ENCODE peak calls at places on chromosomes 2 and 18, in six cellular contexts. R, E, P, G, N and Q are unnamed samples.
A peak's percentile ranks its signal among the peaks of the same experiment; 100 is the strongest.

GRCh38 chr2:57296795-57297517 is 749.6 kb upstream of the VRK2 start:
- DNase-seq in R (no peak), E (no peak), P (no peak), G (no peak), N (no peak), Q (no peak)

GRCh38 chr18:13973061-13973460 is 57.7 kb upstream of the MC2R start:
- DNase-seq in R (no peak), E (no peak), P (no peak), G (peak; percentile 52), N (no peak), Q (no peak)

GRCh38 chr18:28175047-28175929 is 1.6 kb downstream of the CDH2 start:
- DNase-seq in R (peak; percentile 42), E (peak; percentile 63), P (no peak), G (peak; percentile 48), N (no peak), Q (peak; percentile 89)

GRCh38 chr2:2542966-2543555 is 212.0 kb upstream of the MYT1L start:
- DNase-seq in R (no peak), E (no peak), P (no peak), G (peak; percentile 75), N (no peak), Q (no peak)

GRCh38 chr2:239169311-239170048 is 231.3 kb downstream of the HDAC4 start:
- DNase-seq in R (no peak), E (no peak), P (no peak), G (no peak), N (no peak), Q (no peak)

GRCh38 chr2:57368190-57368589 is 678.4 kb upstream of the VRK2 start:
- DNase-seq in R (no peak), E (no peak), P (no peak), G (no peak), N (no peak), Q (no peak)

GRCh38 chr2:175154670-175155082 is 13.3 kb downstream of the ATF2 start:
- DNase-seq in R (peak; percentile 89), E (peak; percentile 89), P (no peak), G (no peak), N (no peak), Q (no peak)

GRCh38 chr2:19225931-19226330 is 132.5 kb downstream of the OSR1 start:
- DNase-seq in R (no peak), E (no peak), P (no peak), G (no peak), N (no peak), Q (no peak)

GRCh38 chr2:20593072-20594034 is 57.5 kb downstream of the HS1BP3 start:
- DNase-seq in R (peak; percentile 93), E (peak; percentile 97), P (peak; percentile 94), G (no peak), N (no peak), Q (no peak)

GRCh38 chr2:238955648-238956531 is 108.0 kb downstream of the TWIST2 start:
- DNase-seq in R (peak; percentile 67), E (peak; percentile 10), P (no peak), G (peak; percentile 5), N (no peak), Q (no peak)

GRCh38 chr2:100211517-100211916 is 69.1 kb upstream of the AFF3 start:
- DNase-seq in R (no peak), E (peak; percentile 30), P (no peak), G (no peak), N (no peak), Q (no peak)

GRCh38 chr2:231526341-231527090 is 3.7 kb downstream of the NMUR1 start:
- DNase-seq in R (no peak), E (no peak), P (no peak), G (peak; percentile 53), N (no peak), Q (no peak)

GRCh38 chr2:240811346-240812300 is 8.4 kb downstream of the KIF1A start:
- DNase-seq in R (no peak), E (no peak), P (no peak), G (peak; percentile 24), N (no peak), Q (no peak)

GRCh38 chr18:376307-376706 is 108.5 kb upstream of the THOC1 start:
- DNase-seq in R (peak; percentile 13), E (no peak), P (no peak), G (no peak), N (no peak), Q (no peak)

GRCh38 chr2:43950383-43951008 is 45.3 kb downstream of the LRPPRC start:
- DNase-seq in R (peak; percentile 51), E (peak; percentile 51), P (peak; percentile 36), G (no peak), N (no peak), Q (no peak)

GRCh38 chr2:194345347-194345746 is 1311.7 kb upstream of the SLC39A10 start:
- DNase-seq in R (no peak), E (no peak), P (no peak), G (no peak), N (no peak), Q (no peak)

GRCh38 chr2:4354678-4355077 is 651.3 kb downstream of the DCDC2C start:
- DNase-seq in R (no peak), E (no peak), P (peak; percentile 11), G (peak; percentile 87), N (peak; percentile 57), Q (no peak)

GRCh38 chr18:72651033-72651432 is 106.9 kb upstream of the CBLN2 start:
- DNase-seq in R (no peak), E (no peak), P (no peak), G (no peak), N (no peak), Q (no peak)

GRCh38 chr2:61181382-61182058 is 19.5 kb downstream of the C2orf74 start:
- DNase-seq in R (no peak), E (no peak), P (no peak), G (no peak), N (no peak), Q (no peak)

GRCh38 chr2:68767031-68767961 is 32.7 kb downstream of the ARHGAP25 start:
- DNase-seq in R (no peak), E (no peak), P (no peak), G (no peak), N (no peak), Q (no peak)

GRCh38 chr2:207046642-207047213 is 107.4 kb downstream of the CPO start:
- DNase-seq in R (no peak), E (peak; percentile 64), P (no peak), G (no peak), N (no peak), Q (no peak)

GRCh38 chr18:79748321-79749157 is 49.2 kb upstream of the KCNG2 start:
- DNase-seq in R (no peak), E (no peak), P (no peak), G (no peak), N (no peak), Q (no peak)

GRCh38 chr2:238155761-238156694 is 2.7 kb upstream of the ERFE start:
- DNase-seq in R (peak; percentile 29), E (peak; percentile 27), P (no peak), G (no peak), N (no peak), Q (no peak)

GRCh38 chr2:37652199-37652640 is 19.2 kb downstream of the CDC42EP3 start:
- DNase-seq in R (peak; percentile 97), E (peak; percentile 82), P (peak; percentile 74), G (no peak), N (no peak), Q (no peak)

GRCh38 chr2:195369217-195369587 is 287.8 kb upstream of the SLC39A10 start:
- DNase-seq in R (no peak), E (no peak), P (no peak), G (no peak), N (no peak), Q (no peak)

GRCh38 chr2:68589963-68590362 is 53.4 kb upstream of the PROKR1 start:
- DNase-seq in R (no peak), E (peak; percentile 40), P (no peak), G (no peak), N (no peak), Q (no peak)

GRCh38 chr2:240881913-240882312 is 13.3 kb downstream of the AGXT start:
- DNase-seq in R (no peak), E (no peak), P (no peak), G (no peak), N (no peak), Q (no peak)

GRCh38 chr2:45406626-45407025 is 204.4 kb downstream of the SRBD1 start:
- DNase-seq in R (peak; percentile 34), E (no peak), P (no peak), G (no peak), N (no peak), Q (no peak)

GRCh38 chr18:79708412-79708811 is 28.8 kb downstream of the CTDP1 start:
- DNase-seq in R (no peak), E (no peak), P (no peak), G (no peak), N (no peak), Q (no peak)

GRCh38 chr18:78979682-78980278 is at the start of gene SALL3:
- DNase-seq in R (no peak), E (no peak), P (no peak), G (peak; percentile 76), N (no peak), Q (no peak)

GRCh38 chr2:96485751-96486643 is 19.2 kb downstream of the NEURL3 start:
- DNase-seq in R (peak; percentile 87), E (peak; percentile 80), P (peak; percentile 62), G (peak; percentile 59), N (no peak), Q (no peak)

GRCh38 chr2:12613137-12613912 is 103.4 kb upstream of the TRIB2 start:
- DNase-seq in R (no peak), E (no peak), P (no peak), G (no peak), N (no peak), Q (no peak)
- H3K14ac ChIP-seq in R (no peak overlapping the region), E (no peak overlapping the region), P (no peak overlapping the region), G (no peak overlapping the region), N (no peak overlapping the region), Q (no peak overlapping the region)

DNA sequence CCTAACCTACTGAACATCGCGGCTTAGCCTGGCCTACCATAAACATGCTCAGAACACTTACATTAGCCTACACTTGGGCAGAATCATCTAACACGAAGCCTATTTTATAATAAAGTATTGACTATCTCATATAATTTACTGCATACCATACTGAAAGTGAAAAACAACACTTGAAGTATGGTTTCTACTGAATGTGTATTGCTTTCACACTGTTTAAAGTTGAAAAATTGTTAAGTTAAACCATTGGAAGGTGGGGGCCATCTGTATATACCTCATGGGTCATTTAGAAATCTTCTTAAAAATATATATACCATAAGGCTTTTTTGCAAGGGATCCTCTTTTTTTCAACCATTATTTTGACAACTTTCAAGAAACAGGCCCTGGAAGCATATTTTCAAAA is 16.5 kb downstream of the RNF149 start:
- DNase-seq in R (no peak), E (no peak), P (no peak), G (no peak), N (no peak), Q (no peak)
- H3K14ac ChIP-seq in R (no peak overlapping the region), E (no peak overlapping the region), P (no peak overlapping the region), G (no peak overlapping the region), N (no peak overlapping the region), Q (no peak overlapping the region)

GRCh38 chr2:133982231-133982630 is 271.6 kb upstream of the MGAT5 start:
- DNase-seq in R (no peak), E (no peak), P (no peak), G (no peak), N (no peak), Q (no peak)
- H3K14ac ChIP-seq in R (no peak overlapping the region), E (no peak overlapping the region), P (no peak overlapping the region), G (no peak overlapping the region), N (no peak overlapping the region), Q (no peak overlapping the region)

DNA sequence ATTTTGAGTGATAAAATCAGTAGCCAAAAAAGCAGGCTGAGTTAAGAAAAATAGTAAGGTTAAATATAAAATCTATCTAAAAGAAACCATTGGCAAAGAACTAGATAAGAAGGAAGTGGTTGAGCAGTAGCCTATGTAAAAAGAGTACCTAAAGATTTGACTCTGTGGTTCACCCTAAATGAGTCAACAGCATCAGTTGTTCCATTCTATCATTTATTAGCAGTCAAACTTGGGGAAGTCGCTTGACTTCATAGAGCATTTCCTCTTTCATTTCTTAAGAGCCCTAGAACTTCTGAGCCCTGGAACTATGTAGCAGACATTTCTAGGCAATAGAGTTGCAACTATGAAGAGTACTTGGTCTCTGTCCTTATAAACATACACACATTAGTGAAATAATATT is 381.7 kb downstream of the NUP35 start:
- DNase-seq in R (no peak), E (no peak), P (no peak), G (no peak), N (no peak), Q (no peak)
- H3K14ac ChIP-seq in R (no peak overlapping the region), E (no peak overlapping the region), P (no peak overlapping the region), G (no peak overlapping the region), N (no peak overlapping the region), Q (no peak overlapping the region)